ENCODE peak calls at places on chromosome 1, in ten cellular contexts. One of them, this sample, is unnamed.

GRCh38 chr1:168288311-168289052 is 7.8 kb downstream of the TBX19 start:
- DNase-seq in heart left ventricle: no peak
- DNase-seq in left ventricle myocardium inferior: no peak
- DNase-seq in breast epithelium: no peak
- DNase-seq in IMR-90: peak; percentile 65
- DNase-seq in substantia nigra: no peak
- DNase-seq in dorsolateral prefrontal cortex: no peak
- DNase-seq in Peyer's patch: no peak
- DNase-seq in HepG2: no peak
- DNase-seq in CD8-positive, alpha-beta memory T cell: no peak
- DNase-seq in this sample: no peak

GRCh38 chr1:19156676-19157075 is 53.4 kb downstream of the UBR4 start:
- DNase-seq in heart left ventricle: peak; percentile 74
- DNase-seq in left ventricle myocardium inferior: peak; percentile 29
- DNase-seq in breast epithelium: peak; percentile 34
- DNase-seq in IMR-90: peak; percentile 44
- DNase-seq in substantia nigra: no peak
- DNase-seq in dorsolateral prefrontal cortex: no peak
- DNase-seq in Peyer's patch: no peak
- DNase-seq in HepG2: no peak
- DNase-seq in CD8-positive, alpha-beta memory T cell: no peak
- DNase-seq in this sample: no peak

GRCh38 chr1:88800382-88801051 is 90.8 kb downstream of the GTF2B start:
- DNase-seq in heart left ventricle: no peak
- DNase-seq in left ventricle myocardium inferior: no peak
- DNase-seq in breast epithelium: no peak
- DNase-seq in IMR-90: peak; percentile 13
- DNase-seq in substantia nigra: no peak
- DNase-seq in dorsolateral prefrontal cortex: no peak
- DNase-seq in Peyer's patch: no peak
- DNase-seq in HepG2: peak; percentile 33
- DNase-seq in CD8-positive, alpha-beta memory T cell: peak; percentile 27
- DNase-seq in this sample: no peak

GRCh38 chr1:34780528-34780927 is 486 bp upstream of the GJB3 start:
- DNase-seq in heart left ventricle: no peak
- DNase-seq in left ventricle myocardium inferior: no peak
- DNase-seq in breast epithelium: no peak
- DNase-seq in IMR-90: no peak
- DNase-seq in substantia nigra: no peak
- DNase-seq in dorsolateral prefrontal cortex: no peak
- DNase-seq in Peyer's patch: no peak
- DNase-seq in HepG2: no peak
- DNase-seq in CD8-positive, alpha-beta memory T cell: no peak
- DNase-seq in this sample: no peak

GRCh38 chr1:188763541-188763940 is 1714.1 kb downstream of the BRINP3 start:
- DNase-seq in heart left ventricle: no peak
- DNase-seq in left ventricle myocardium inferior: no peak
- DNase-seq in breast epithelium: no peak
- DNase-seq in IMR-90: no peak
- DNase-seq in substantia nigra: no peak
- DNase-seq in dorsolateral prefrontal cortex: no peak
- DNase-seq in Peyer's patch: no peak
- DNase-seq in HepG2: no peak
- DNase-seq in CD8-positive, alpha-beta memory T cell: no peak
- DNase-seq in this sample: no peak

GRCh38 chr1:42681771-42682483 is at the start of gene YBX1:
- DNase-seq in heart left ventricle: peak; percentile 97
- DNase-seq in left ventricle myocardium inferior: peak; percentile 95
- DNase-seq in breast epithelium: peak; percentile 98
- DNase-seq in IMR-90: peak; percentile 99
- DNase-seq in substantia nigra: peak; percentile 79
- DNase-seq in dorsolateral prefrontal cortex: peak; percentile 95
- DNase-seq in Peyer's patch: peak; percentile 97
- DNase-seq in HepG2: peak; percentile 98
- DNase-seq in CD8-positive, alpha-beta memory T cell: peak; percentile 90
- DNase-seq in this sample: peak; percentile 93

GRCh38 chr1:210850556-210850955 is 283.4 kb downstream of the KCNH1 start:
- DNase-seq in heart left ventricle: no peak
- DNase-seq in left ventricle myocardium inferior: no peak
- DNase-seq in breast epithelium: no peak
- DNase-seq in IMR-90: no peak
- DNase-seq in substantia nigra: peak; percentile 20
- DNase-seq in dorsolateral prefrontal cortex: peak; percentile 78
- DNase-seq in Peyer's patch: no peak
- DNase-seq in HepG2: no peak
- DNase-seq in CD8-positive, alpha-beta memory T cell: no peak
- DNase-seq in this sample: no peak

GRCh38 chr1:223057569-223058093 is 85.4 kb downstream of the TLR5 start:
- DNase-seq in heart left ventricle: no peak
- DNase-seq in left ventricle myocardium inferior: no peak
- DNase-seq in breast epithelium: no peak
- DNase-seq in IMR-90: no peak
- DNase-seq in substantia nigra: no peak
- DNase-seq in dorsolateral prefrontal cortex: no peak
- DNase-seq in Peyer's patch: no peak
- DNase-seq in HepG2: no peak
- DNase-seq in CD8-positive, alpha-beta memory T cell: no peak
- DNase-seq in this sample: no peak

GRCh38 chr1:236502972-236503639 is 20.7 kb upstream of the LGALS8 start:
- DNase-seq in heart left ventricle: peak; percentile 52
- DNase-seq in left ventricle myocardium inferior: peak; percentile 38
- DNase-seq in breast epithelium: peak; percentile 50
- DNase-seq in IMR-90: peak; percentile 78
- DNase-seq in substantia nigra: no peak
- DNase-seq in dorsolateral prefrontal cortex: no peak
- DNase-seq in Peyer's patch: no peak
- DNase-seq in HepG2: peak; percentile 91
- DNase-seq in CD8-positive, alpha-beta memory T cell: no peak
- DNase-seq in this sample: peak; percentile 58

GRCh38 chr1:198959032-198959431 is 320.2 kb downstream of the PTPRC start:
- DNase-seq in heart left ventricle: no peak
- DNase-seq in left ventricle myocardium inferior: no peak
- DNase-seq in breast epithelium: no peak
- DNase-seq in IMR-90: no peak
- DNase-seq in substantia nigra: no peak
- DNase-seq in dorsolateral prefrontal cortex: no peak
- DNase-seq in Peyer's patch: no peak
- DNase-seq in HepG2: no peak
- DNase-seq in CD8-positive, alpha-beta memory T cell: no peak
- DNase-seq in this sample: no peak

GRCh38 chr1:84944767-84945486 is 51.9 kb upstream of the LPAR3 start:
- DNase-seq in heart left ventricle: peak; percentile 65
- DNase-seq in left ventricle myocardium inferior: peak; percentile 22
- DNase-seq in breast epithelium: peak; percentile 44
- DNase-seq in IMR-90: peak; percentile 93
- DNase-seq in substantia nigra: no peak
- DNase-seq in dorsolateral prefrontal cortex: peak; percentile 30
- DNase-seq in Peyer's patch: peak; percentile 66
- DNase-seq in HepG2: peak; percentile 84
- DNase-seq in CD8-positive, alpha-beta memory T cell: peak; percentile 46
- DNase-seq in this sample: no peak

GRCh38 chr1:41800237-41800902 is 118.4 kb downstream of the HIVEP3 start:
- DNase-seq in heart left ventricle: peak; percentile 61
- DNase-seq in left ventricle myocardium inferior: peak; percentile 81
- DNase-seq in breast epithelium: no peak
- DNase-seq in IMR-90: no peak
- DNase-seq in substantia nigra: no peak
- DNase-seq in dorsolateral prefrontal cortex: no peak
- DNase-seq in Peyer's patch: no peak
- DNase-seq in HepG2: no peak
- DNase-seq in CD8-positive, alpha-beta memory T cell: no peak
- DNase-seq in this sample: no peak

GRCh38 chr1:240658312-240658975 is 46.5 kb upstream of the GREM2 start:
- DNase-seq in heart left ventricle: no peak
- DNase-seq in left ventricle myocardium inferior: no peak
- DNase-seq in breast epithelium: no peak
- DNase-seq in IMR-90: peak; percentile 73
- DNase-seq in substantia nigra: no peak
- DNase-seq in dorsolateral prefrontal cortex: no peak
- DNase-seq in Peyer's patch: no peak
- DNase-seq in HepG2: no peak
- DNase-seq in CD8-positive, alpha-beta memory T cell: no peak
- DNase-seq in this sample: no peak

GRCh38 chr1:119674835-119675289 is 26.8 kb upstream of the ZNF697 start:
- DNase-seq in heart left ventricle: no peak
- DNase-seq in left ventricle myocardium inferior: no peak
- DNase-seq in breast epithelium: no peak
- DNase-seq in IMR-90: peak; percentile 11
- DNase-seq in substantia nigra: no peak
- DNase-seq in dorsolateral prefrontal cortex: peak; percentile 6
- DNase-seq in Peyer's patch: no peak
- DNase-seq in HepG2: peak; percentile 79
- DNase-seq in CD8-positive, alpha-beta memory T cell: no peak
- DNase-seq in this sample: peak; percentile 86

GRCh38 chr1:7640350-7640749 is 130.7 kb upstream of the VAMP3 start:
- DNase-seq in heart left ventricle: no peak
- DNase-seq in left ventricle myocardium inferior: no peak
- DNase-seq in breast epithelium: no peak
- DNase-seq in IMR-90: no peak
- DNase-seq in substantia nigra: no peak
- DNase-seq in dorsolateral prefrontal cortex: no peak
- DNase-seq in Peyer's patch: no peak
- DNase-seq in HepG2: no peak
- DNase-seq in CD8-positive, alpha-beta memory T cell: no peak
- DNase-seq in this sample: no peak

DNA sequence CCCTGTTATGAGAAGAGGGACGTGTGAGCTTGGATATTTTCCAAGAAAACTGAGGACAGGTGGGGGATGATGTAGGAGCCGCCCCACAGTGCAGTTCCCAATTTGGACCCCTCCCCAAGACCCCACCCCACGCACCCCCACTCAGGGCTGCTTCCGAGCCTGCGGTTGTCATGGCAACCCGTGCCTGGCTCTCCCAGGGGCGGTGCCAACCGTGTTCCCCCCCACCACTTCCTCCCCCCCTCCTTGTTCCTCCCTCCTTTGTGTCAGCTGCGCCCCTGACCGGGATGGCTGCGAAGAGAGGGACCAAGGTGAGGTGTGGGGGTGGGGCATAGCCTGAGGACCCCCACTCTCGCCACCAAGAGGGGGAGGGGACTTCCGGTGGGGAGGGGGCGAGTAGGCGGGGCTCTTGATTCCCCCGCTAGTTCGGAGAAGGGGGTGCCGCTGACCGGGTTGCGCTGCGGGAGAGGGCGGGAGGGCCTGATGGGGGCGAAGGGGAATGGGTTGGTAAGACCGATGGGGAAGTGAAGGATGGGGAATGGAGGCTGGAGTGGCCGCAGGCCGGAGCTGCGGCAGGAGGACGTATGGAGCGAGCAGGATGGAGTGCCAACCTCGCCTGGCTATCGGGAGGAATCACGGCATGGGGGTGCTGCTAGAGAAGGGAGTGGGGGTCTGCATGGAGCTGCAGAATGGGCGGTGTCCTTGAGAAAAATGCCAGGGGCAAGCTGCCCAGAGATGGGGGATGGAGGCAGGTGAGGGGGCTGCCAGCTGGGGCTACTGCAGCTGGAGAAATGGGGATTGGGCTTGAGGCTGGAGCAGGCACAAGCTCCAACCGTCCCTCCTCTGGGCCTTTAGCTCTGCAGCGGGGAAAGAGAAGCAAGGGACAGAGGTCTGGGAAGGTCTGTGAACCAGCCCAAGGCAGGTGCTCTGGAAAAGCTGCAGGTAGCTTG is 958 bp downstream of the TRIM46 start:
- DNase-seq in heart left ventricle: no peak
- DNase-seq in left ventricle myocardium inferior: no peak
- DNase-seq in breast epithelium: peak; percentile 19
- DNase-seq in IMR-90: peak; percentile 15
- DNase-seq in substantia nigra: no peak
- DNase-seq in dorsolateral prefrontal cortex: peak; percentile 42
- DNase-seq in Peyer's patch: peak; percentile 60
- DNase-seq in HepG2: no peak
- DNase-seq in CD8-positive, alpha-beta memory T cell: peak; percentile 31
- DNase-seq in this sample: no peak
- H3K27ac ChIP-seq in heart left ventricle: no peak overlapping the region
- H3K27ac ChIP-seq in left ventricle myocardium inferior: no peak overlapping the region
- H3K27ac ChIP-seq in breast epithelium: peak overlapping the region; percentile 25
- H3K27ac ChIP-seq in IMR-90: peak overlapping the region; percentile 59
- H3K27ac ChIP-seq in substantia nigra: peak overlapping the region; percentile 96
- H3K27ac ChIP-seq in dorsolateral prefrontal cortex: peak overlapping the region; percentile 90
- H3K27ac ChIP-seq in Peyer's patch: peak overlapping the region; percentile 87
- H3K27ac ChIP-seq in HepG2: no peak overlapping the region
- H3K27ac ChIP-seq in CD8-positive, alpha-beta memory T cell: peak overlapping the region; percentile 94
- H3K27ac ChIP-seq in this sample: peak overlapping the region; percentile 75

GRCh38 chr1:9196129-9197040 is 38.2 kb upstream of the H6PD start:
- DNase-seq in heart left ventricle: peak; percentile 77
- DNase-seq in left ventricle myocardium inferior: peak; percentile 63
- DNase-seq in breast epithelium: peak; percentile 54
- DNase-seq in IMR-90: peak; percentile 94
- DNase-seq in substantia nigra: peak; percentile 26
- DNase-seq in dorsolateral prefrontal cortex: peak; percentile 78
- DNase-seq in Peyer's patch: peak; percentile 75
- DNase-seq in HepG2: peak; percentile 72
- DNase-seq in CD8-positive, alpha-beta memory T cell: peak; percentile 25
- DNase-seq in this sample: no peak
- H3K27ac ChIP-seq in heart left ventricle: peak overlapping the region; percentile 62
- H3K27ac ChIP-seq in left ventricle myocardium inferior: peak overlapping the region; percentile 57
- H3K27ac ChIP-seq in breast epithelium: peak overlapping the region; percentile 87
- H3K27ac ChIP-seq in IMR-90: peak overlapping the region; percentile 71
- H3K27ac ChIP-seq in substantia nigra: peak overlapping the region; percentile 51
- H3K27ac ChIP-seq in dorsolateral prefrontal cortex: no peak overlapping the region
- H3K27ac ChIP-seq in Peyer's patch: no peak overlapping the region
- H3K27ac ChIP-seq in HepG2: no peak overlapping the region
- H3K27ac ChIP-seq in CD8-positive, alpha-beta memory T cell: no peak overlapping the region
- H3K27ac ChIP-seq in this sample: no peak overlapping the region

DNA sequence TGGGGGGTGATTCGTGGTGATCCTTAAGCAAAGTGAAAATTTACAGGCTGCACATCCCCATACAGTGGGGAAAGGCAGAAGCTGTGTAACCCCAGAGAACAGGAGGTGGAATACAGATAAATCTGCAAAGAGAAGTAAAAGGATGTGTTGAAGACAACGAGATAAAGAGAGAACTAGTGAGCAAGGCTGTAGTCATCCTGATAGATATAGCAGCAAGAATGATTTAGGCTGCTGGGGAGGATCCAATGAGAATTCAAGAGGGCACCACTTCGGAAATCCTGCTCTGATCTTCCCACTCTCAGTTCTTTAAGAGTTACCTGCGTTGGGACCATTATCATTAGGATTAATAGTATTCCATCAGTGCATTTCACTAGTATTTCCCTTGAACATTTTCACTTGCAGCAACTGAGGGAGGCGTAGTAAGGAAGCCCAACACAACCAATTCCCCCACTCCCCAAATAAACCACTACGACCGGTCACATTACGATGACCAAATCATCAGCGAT is at the start of gene BRINP3:
- DNase-seq in heart left ventricle: no peak
- DNase-seq in left ventricle myocardium inferior: no peak
- DNase-seq in breast epithelium: no peak
- DNase-seq in IMR-90: peak; percentile 21
- DNase-seq in substantia nigra: no peak
- DNase-seq in dorsolateral prefrontal cortex: no peak
- DNase-seq in Peyer's patch: no peak
- DNase-seq in HepG2: no peak
- DNase-seq in CD8-positive, alpha-beta memory T cell: no peak
- DNase-seq in this sample: no peak
- H3K27ac ChIP-seq in heart left ventricle: no peak within 1 kb of the TSS
- H3K27ac ChIP-seq in left ventricle myocardium inferior: no peak within 1 kb of the TSS
- H3K27ac ChIP-seq in breast epithelium: no peak within 1 kb of the TSS
- H3K27ac ChIP-seq in IMR-90: no peak within 1 kb of the TSS
- H3K27ac ChIP-seq in substantia nigra: peak within 1 kb of the TSS; percentile 32
- H3K27ac ChIP-seq in dorsolateral prefrontal cortex: peak within 1 kb of the TSS; percentile 82
- H3K27ac ChIP-seq in Peyer's patch: no peak within 1 kb of the TSS
- H3K27ac ChIP-seq in HepG2: no peak within 1 kb of the TSS
- H3K27ac ChIP-seq in CD8-positive, alpha-beta memory T cell: no peak within 1 kb of the TSS
- H3K27ac ChIP-seq in this sample: no peak within 1 kb of the TSS

GRCh38 chr1:181091322-181092040 is 3.0 kb downstream of the IER5 start:
- DNase-seq in heart left ventricle: no peak
- DNase-seq in left ventricle myocardium inferior: no peak
- DNase-seq in breast epithelium: no peak
- DNase-seq in IMR-90: no peak
- DNase-seq in substantia nigra: no peak
- DNase-seq in dorsolateral prefrontal cortex: no peak
- DNase-seq in Peyer's patch: no peak
- DNase-seq in HepG2: no peak
- DNase-seq in CD8-positive, alpha-beta memory T cell: no peak
- DNase-seq in this sample: no peak
- H3K27ac ChIP-seq in heart left ventricle: peak overlapping the region; percentile 94
- H3K27ac ChIP-seq in left ventricle myocardium inferior: peak overlapping the region; percentile 96
- H3K27ac ChIP-seq in breast epithelium: peak overlapping the region; percentile 96
- H3K27ac ChIP-seq in IMR-90: no peak overlapping the region
- H3K27ac ChIP-seq in substantia nigra: no peak overlapping the region
- H3K27ac ChIP-seq in dorsolateral prefrontal cortex: no peak overlapping the region
- H3K27ac ChIP-seq in Peyer's patch: peak overlapping the region; percentile 99
- H3K27ac ChIP-seq in HepG2: no peak overlapping the region
- H3K27ac ChIP-seq in CD8-positive, alpha-beta memory T cell: peak overlapping the region; percentile 99
- H3K27ac ChIP-seq in this sample: peak overlapping the region; percentile 92

This sample was measured in epithelial cell of prostate.